ENCODE peak calls at places on chromosomes 11 and 22, in nine cellular contexts. One of them, this sample, is unnamed.

GRCh38 chr11:87176044-87176443 is 138.3 kb downstream of the TMEM135 start:
- DNase-seq in astrocyte of the spinal cord: peak
- DNase-seq in left lobe of liver: no peak
- DNase-seq in body of pancreas: no peak
- DNase-seq in astrocyte of the cerebellum: no peak
- DNase-seq in AG09319: no peak
- DNase-seq in Right ventricle myocardium inferior: peak
- DNase-seq in transverse colon: no peak
- DNase-seq in naive B cell: no peak
- DNase-seq in this sample: no peak

GRCh38 chr11:69138265-69138664 is 17.5 kb upstream of the SMIM38 start:
- DNase-seq in astrocyte of the spinal cord: peak
- DNase-seq in AG09319: no peak
- DNase-seq in naive B cell: no peak
- DNase-seq in transverse colon: no peak
- DNase-seq in astrocyte of the cerebellum: peak
- DNase-seq in Right ventricle myocardium inferior: no peak
- DNase-seq in body of pancreas: no peak
- DNase-seq in left lobe of liver: no peak
- DNase-seq in this sample: peak

GRCh38 chr11:8013833-8014232 is 26.7 kb downstream of the EIF3F start:
- DNase-seq in Right ventricle myocardium inferior: no peak
- DNase-seq in astrocyte of the cerebellum: no peak
- DNase-seq in body of pancreas: no peak
- DNase-seq in naive B cell: no peak
- DNase-seq in left lobe of liver: peak
- DNase-seq in AG09319: no peak
- DNase-seq in astrocyte of the spinal cord: no peak
- DNase-seq in transverse colon: no peak
- DNase-seq in this sample: no peak

GRCh38 chr22:35844886-35845285 is 127.2 kb downstream of the APOL5 start:
- DNase-seq in body of pancreas: no peak
- DNase-seq in transverse colon: peak
- DNase-seq in astrocyte of the spinal cord: no peak
- DNase-seq in astrocyte of the cerebellum: no peak
- DNase-seq in AG09319: no peak
- DNase-seq in Right ventricle myocardium inferior: no peak
- DNase-seq in left lobe of liver: no peak
- DNase-seq in naive B cell: no peak
- DNase-seq in this sample: no peak

GRCh38 chr11:87780068-87780413 is 395.2 kb downstream of the RAB38 start:
- DNase-seq in left lobe of liver: no peak
- DNase-seq in transverse colon: no peak
- DNase-seq in astrocyte of the spinal cord: no peak
- DNase-seq in naive B cell: no peak
- DNase-seq in body of pancreas: no peak
- DNase-seq in astrocyte of the cerebellum: no peak
- DNase-seq in AG09319: no peak
- DNase-seq in Right ventricle myocardium inferior: no peak
- DNase-seq in this sample: no peak

GRCh38 chr11:128843198-128843766 is 23.8 kb downstream of the KCNJ1 start:
- DNase-seq in body of pancreas: no peak
- DNase-seq in transverse colon: no peak
- DNase-seq in Right ventricle myocardium inferior: no peak
- DNase-seq in astrocyte of the cerebellum: no peak
- DNase-seq in astrocyte of the spinal cord: no peak
- DNase-seq in naive B cell: peak
- DNase-seq in left lobe of liver: no peak
- DNase-seq in AG09319: no peak
- DNase-seq in this sample: no peak

GRCh38 chr11:109062445-109062844 is 359.5 kb upstream of the C11orf87 start:
- DNase-seq in astrocyte of the cerebellum: no peak
- DNase-seq in left lobe of liver: no peak
- DNase-seq in Right ventricle myocardium inferior: no peak
- DNase-seq in transverse colon: no peak
- DNase-seq in astrocyte of the spinal cord: peak
- DNase-seq in naive B cell: no peak
- DNase-seq in body of pancreas: no peak
- DNase-seq in AG09319: no peak
- DNase-seq in this sample: peak

GRCh38 chr11:63880031-63880841 is 36.7 kb downstream of the RCOR2 start:
- DNase-seq in left lobe of liver: no peak
- DNase-seq in astrocyte of the spinal cord: peak
- DNase-seq in transverse colon: no peak
- DNase-seq in AG09319: no peak
- DNase-seq in body of pancreas: no peak
- DNase-seq in Right ventricle myocardium inferior: no peak
- DNase-seq in naive B cell: no peak
- DNase-seq in astrocyte of the cerebellum: peak
- DNase-seq in this sample: no peak

GRCh38 chr11:64744544-64745218 is 739 bp upstream of the RASGRP2 start:
- DNase-seq in AG09319: no peak
- DNase-seq in body of pancreas: no peak
- DNase-seq in astrocyte of the cerebellum: no peak
- DNase-seq in astrocyte of the spinal cord: no peak
- DNase-seq in Right ventricle myocardium inferior: peak
- DNase-seq in left lobe of liver: no peak
- DNase-seq in naive B cell: peak
- DNase-seq in transverse colon: no peak
- DNase-seq in this sample: no peak

GRCh38 chr11:46381836-46382643 is 571 bp downstream of the MDK start:
- DNase-seq in left lobe of liver: no peak
- DNase-seq in astrocyte of the cerebellum: no peak
- DNase-seq in transverse colon: no peak
- DNase-seq in naive B cell: no peak
- DNase-seq in body of pancreas: no peak
- DNase-seq in AG09319: no peak
- DNase-seq in astrocyte of the spinal cord: no peak
- DNase-seq in Right ventricle myocardium inferior: no peak
- DNase-seq in this sample: no peak

GRCh38 chr11:108697872-108698473 is 33.1 kb downstream of the DDX10 start:
- DNase-seq in body of pancreas: peak
- DNase-seq in AG09319: peak
- DNase-seq in naive B cell: peak
- DNase-seq in Right ventricle myocardium inferior: no peak
- DNase-seq in transverse colon: peak
- DNase-seq in left lobe of liver: peak
- DNase-seq in astrocyte of the cerebellum: peak
- DNase-seq in astrocyte of the spinal cord: peak
- DNase-seq in this sample: peak

GRCh38 chr22:50473088-50473487 is 1.7 kb downstream of the SBF1 start:
- DNase-seq in Right ventricle myocardium inferior: no peak
- DNase-seq in naive B cell: peak
- DNase-seq in astrocyte of the spinal cord: no peak
- DNase-seq in left lobe of liver: no peak
- DNase-seq in transverse colon: peak
- DNase-seq in body of pancreas: peak
- DNase-seq in astrocyte of the cerebellum: no peak
- DNase-seq in AG09319: no peak
- DNase-seq in this sample: no peak

GRCh38 chr11:119912214-119912613 is 183.2 kb upstream of the NECTIN1 start:
- DNase-seq in astrocyte of the spinal cord: no peak
- DNase-seq in left lobe of liver: no peak
- DNase-seq in naive B cell: no peak
- DNase-seq in AG09319: no peak
- DNase-seq in Right ventricle myocardium inferior: no peak
- DNase-seq in body of pancreas: no peak
- DNase-seq in astrocyte of the cerebellum: no peak
- DNase-seq in transverse colon: no peak
- DNase-seq in this sample: no peak

GRCh38 chr22:49185312-49185969 is 642.2 kb downstream of the BRD1 start:
- DNase-seq in left lobe of liver: no peak
- DNase-seq in astrocyte of the cerebellum: no peak
- DNase-seq in astrocyte of the spinal cord: no peak
- DNase-seq in body of pancreas: no peak
- DNase-seq in AG09319: no peak
- DNase-seq in Right ventricle myocardium inferior: peak
- DNase-seq in transverse colon: no peak
- DNase-seq in naive B cell: no peak
- DNase-seq in this sample: no peak

GRCh38 chr11:73330569-73331093 is 22.6 kb downstream of the ARHGEF17 start:
- DNase-seq in astrocyte of the cerebellum: no peak
- DNase-seq in astrocyte of the spinal cord: no peak
- DNase-seq in AG09319: no peak
- DNase-seq in naive B cell: no peak
- DNase-seq in Right ventricle myocardium inferior: peak
- DNase-seq in body of pancreas: no peak
- DNase-seq in transverse colon: no peak
- DNase-seq in left lobe of liver: no peak
- DNase-seq in this sample: no peak

GRCh38 chr11:118912742-118913410 is 12.8 kb downstream of the BCL9L start:
- DNase-seq in transverse colon: peak
- DNase-seq in astrocyte of the cerebellum: no peak
- DNase-seq in astrocyte of the spinal cord: no peak
- DNase-seq in left lobe of liver: no peak
- DNase-seq in body of pancreas: no peak
- DNase-seq in naive B cell: no peak
- DNase-seq in AG09319: no peak
- DNase-seq in Right ventricle myocardium inferior: peak
- DNase-seq in this sample: no peak

GRCh38 chr11:532512-533048 is 2.8 kb downstream of the HRAS start:
- DNase-seq in left lobe of liver: peak
- DNase-seq in astrocyte of the cerebellum: no peak
- DNase-seq in naive B cell: no peak
- DNase-seq in AG09319: no peak
- DNase-seq in body of pancreas: no peak
- DNase-seq in transverse colon: no peak
- DNase-seq in astrocyte of the spinal cord: no peak
- DNase-seq in Right ventricle myocardium inferior: no peak
- DNase-seq in this sample: no peak

GRCh38 chr11:56172256-56172835 is 4.1 kb upstream of the OR5J2 start:
- DNase-seq in body of pancreas: no peak
- DNase-seq in transverse colon: peak
- DNase-seq in left lobe of liver: no peak
- DNase-seq in AG09319: no peak
- DNase-seq in astrocyte of the cerebellum: no peak
- DNase-seq in Right ventricle myocardium inferior: no peak
- DNase-seq in astrocyte of the spinal cord: no peak
- DNase-seq in naive B cell: no peak
- DNase-seq in this sample: no peak

GRCh38 chr22:24169439-24170058 is 11.7 kb upstream of the SUSD2 start:
- DNase-seq in Right ventricle myocardium inferior: no peak
- DNase-seq in AG09319: no peak
- DNase-seq in naive B cell: no peak
- DNase-seq in left lobe of liver: no peak
- DNase-seq in astrocyte of the spinal cord: no peak
- DNase-seq in transverse colon: no peak
- DNase-seq in body of pancreas: no peak
- DNase-seq in astrocyte of the cerebellum: no peak
- DNase-seq in this sample: no peak

GRCh38 chr22:41429946-41430332 is 16.7 kb downstream of the TOB2 start:
- DNase-seq in transverse colon: no peak
- DNase-seq in naive B cell: no peak
- DNase-seq in astrocyte of the cerebellum: no peak
- DNase-seq in body of pancreas: no peak
- DNase-seq in Right ventricle myocardium inferior: no peak
- DNase-seq in astrocyte of the spinal cord: no peak
- DNase-seq in AG09319: no peak
- DNase-seq in left lobe of liver: no peak
- DNase-seq in this sample: no peak

This sample was measured in AG09309.